ENCODE peak calls at places on chromosomes 5 and 9, in eight cellular contexts. W, K, Z, E, Y, L, U and T are unnamed samples.

GRCh38 chr9:113578279-113578865 is 114.8 kb downstream of the RGS3 start:
- DNase-seq in L (no peak), Z (no peak), W (no peak), U (no peak), K (no peak), E (no peak), Y (no peak), T (no peak)

GRCh38 chr5:54595724-54596123 is 78.2 kb downstream of the SNX18 start:
- DNase-seq in K (no peak), E (no peak), U (no peak), W (no peak), L (no peak), Y (no peak), Z (no peak), T (no peak)

GRCh38 chr9:34610434-34611206 is 1.3 kb downstream of the RPP25L start:
- DNase-seq in Z (no peak), K (no peak), W (peak; percentile 30), L (no peak), E (no peak), Y (no peak), U (no peak), T (no peak)

GRCh38 chr5:138212828-138213160 is 329 bp downstream of the CDC23 start:
- DNase-seq in Y (no peak), K (peak; percentile 11), W (no peak), Z (no peak), E (no peak), L (no peak), U (peak; percentile 43), T (no peak)

GRCh38 chr9:102985162-102985900 is 9.8 kb upstream of the CYLC2 start:
- DNase-seq in W (no peak), U (no peak), Z (no peak), L (no peak), K (no peak), E (no peak), Y (no peak), T (no peak)

GRCh38 chr9:103658156-103658555 is 436.0 kb upstream of the SMC2 start:
- DNase-seq in U (no peak), E (no peak), L (no peak), Z (no peak), Y (no peak), K (no peak), W (no peak), T (no peak)

GRCh38 chr9:25094518-25094917 is 548.8 kb upstream of the IZUMO3 start:
- DNase-seq in Y (no peak), U (no peak), W (no peak), K (no peak), L (peak; percentile 38), Z (no peak), E (no peak), T (no peak)

GRCh38 chr5:145157841-145158240 is 677.3 kb downstream of the PRELID2 start:
- DNase-seq in Y (no peak), W (no peak), Z (no peak), L (no peak), E (no peak), U (no peak), K (no peak), T (no peak)

GRCh38 chr5:129387944-129388343 is 72.2 kb upstream of the ADAMTS19 start:
- DNase-seq in U (no peak), E (no peak), Z (no peak), W (no peak), Y (no peak), L (no peak), K (no peak), T (no peak)

GRCh38 chr5:107653685-107654084 is 17.1 kb downstream of the EFNA5 start:
- DNase-seq in K (no peak), L (no peak), Y (no peak), W (no peak), Z (no peak), U (no peak), E (no peak), T (no peak)

GRCh38 chr9:92964607-92964975 is 17.3 kb downstream of the FGD3 start:
- DNase-seq in U (no peak), K (no peak), E (no peak), L (no peak), Z (no peak), W (no peak), Y (no peak), T (peak; percentile 43)

GRCh38 chr5:39080597-39081204 is 6.5 kb upstream of the RICTOR start:
- DNase-seq in K (peak; percentile 61), Y (peak; percentile 60), Z (peak; percentile 41), W (peak; percentile 65), E (no peak), U (peak; percentile 63), L (peak; percentile 67), T (no peak)

GRCh38 chr9:6239694-6240093 is 24.1 kb downstream of the IL33 start:
- DNase-seq in U (no peak), E (no peak), K (no peak), Y (no peak), W (no peak), L (no peak), Z (no peak), T (no peak)

GRCh38 chr5:44225231-44226160 is 163.7 kb downstream of the FGF10 start:
- DNase-seq in K (no peak), L (no peak), U (no peak), W (no peak), Y (no peak), Z (no peak), E (no peak), T (no peak)

GRCh38 chr9:27377147-27377807 is 80.3 kb upstream of the EQTN start:
- DNase-seq in L (peak; percentile 38), Z (no peak), W (no peak), K (peak; percentile 5), U (no peak), Y (no peak), E (no peak), T (no peak)

GRCh38 chr9:79969866-79970265 is 398.1 kb downstream of the TLE4 start:
- DNase-seq in Y (no peak), L (no peak), U (no peak), W (no peak), Z (no peak), K (no peak), E (no peak), T (no peak)

GRCh38 chr5:68015933-68016332 is 199.6 kb upstream of the PIK3R1 start:
- DNase-seq in W (no peak), E (no peak), Y (no peak), K (no peak), L (no peak), Z (no peak), U (no peak), T (no peak)

GRCh38 chr5:30034870-30035269 is 1158.6 kb upstream of the CDH6 start:
- DNase-seq in L (no peak), W (no peak), Z (no peak), U (no peak), K (no peak), E (no peak), Y (no peak), T (no peak)

GRCh38 chr9:105681313-105681712 is 13.0 kb upstream of the TMEM38B start:
- DNase-seq in L (no peak), Y (no peak), Z (no peak), E (no peak), W (no peak), U (no peak), K (no peak), T (no peak)

DNA sequence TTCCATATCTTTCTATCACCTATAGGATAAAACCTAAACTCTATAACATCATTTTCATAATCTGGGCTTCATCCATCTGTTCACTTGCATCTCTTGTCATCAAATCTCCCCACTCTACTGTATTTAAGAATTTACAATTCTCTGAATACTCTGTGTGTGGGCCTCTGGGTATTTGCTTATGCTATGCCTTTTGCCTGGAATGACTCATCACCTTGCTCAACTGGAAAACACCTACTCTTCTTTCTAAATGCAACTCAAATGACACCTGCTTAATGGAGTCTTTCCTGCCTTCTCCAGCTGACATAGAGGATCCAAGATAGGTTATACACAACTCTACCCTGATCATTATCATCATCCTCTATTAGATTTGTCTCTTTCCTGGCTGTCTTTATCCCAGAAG is 421.7 kb downstream of the SPATA31D1 start:
- DNase-seq in L (peak; percentile 58), Z (no peak), K (peak; percentile 56), E (no peak), W (no peak), Y (no peak), U (no peak), T (no peak)
- H3K27ac ChIP-seq in L (no peak overlapping the region), Z (no peak overlapping the region), K (no peak overlapping the region), E (no peak overlapping the region), W (no peak overlapping the region), Y (no peak overlapping the region), U (no peak overlapping the region), T (no peak overlapping the region)

DNA sequence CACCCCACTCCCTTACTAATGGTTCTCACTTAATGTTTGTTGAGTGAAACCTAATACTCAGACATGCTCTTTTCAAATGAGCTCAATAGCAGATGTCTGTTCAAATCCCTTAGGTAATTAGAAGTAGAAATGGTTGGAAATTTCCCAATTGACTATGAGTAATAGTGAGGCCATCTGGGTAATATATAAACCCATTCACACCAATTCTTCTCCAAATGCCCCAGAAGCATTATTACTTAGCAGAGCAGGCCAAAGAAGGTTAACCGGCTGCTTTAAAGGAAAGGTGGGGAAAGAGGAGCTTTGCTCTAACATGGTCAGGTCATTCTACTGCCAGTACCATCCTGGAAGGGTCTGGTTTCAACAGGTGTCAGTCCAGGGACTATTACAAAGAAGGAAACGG is 119.5 kb upstream of the MTAP start:
- DNase-seq in Y (no peak), K (no peak), Z (no peak), L (peak; percentile 60), U (no peak), W (no peak), E (no peak), T (no peak)
- H3K9ac ChIP-seq in Y (peak overlapping the region; percentile 71), K (no peak overlapping the region), Z (no peak overlapping the region), L (peak overlapping the region; percentile 69), U (no peak overlapping the region), W (no peak overlapping the region), E (no peak overlapping the region), T (no peak overlapping the region)

GRCh38 chr5:24059716-24060115 is 552.3 kb downstream of the PRDM9 start:
- DNase-seq in L (peak; percentile 60), W (no peak), U (no peak), E (no peak), Z (no peak), Y (no peak), K (no peak), T (no peak)
- H3K9me3 ChIP-seq in L (no peaks in the 10 kb centered on the region), W (no peaks in the 10 kb centered on the region), U (no peaks in the 10 kb centered on the region), E (no peaks in the 10 kb centered on the region), Z (no peaks in the 10 kb centered on the region), Y (peaks cover 19% of the 10 kb centered on the region), K (no peaks in the 10 kb centered on the region), T (no peaks in the 10 kb centered on the region)

GRCh38 chr9:114936566-114936965 is 6.2 kb upstream of the TNFSF8 start:
- DNase-seq in U (no peak), E (no peak), Z (no peak), W (no peak), L (no peak), Y (no peak), K (no peak), T (no peak)

GRCh38 chr9:114929166-114929565 is 1.2 kb downstream of the TNFSF8 start:
- DNase-seq in L (no peak), Z (no peak), K (peak; percentile 70), E (no peak), U (no peak), Y (no peak), W (no peak), T (peak; percentile 36)

GRCh38 chr9:114931407-114931806 is 1.0 kb upstream of the TNFSF8 start:
- DNase-seq in W (no peak), Y (no peak), K (no peak), Z (no peak), E (no peak), U (no peak), L (no peak), T (no peak)

GRCh38 chr9:114930063-114930812 is at the start of gene TNFSF8:
- DNase-seq in W (no peak), U (no peak), K (no peak), Z (peak; percentile 29), L (no peak), Y (no peak), E (no peak), T (peak; percentile 70)

GRCh38 chr9:114932502-114932901 is 2.1 kb upstream of the TNFSF8 start:
- DNase-seq in Z (no peak), Y (no peak), E (no peak), W (no peak), L (no peak), K (no peak), U (no peak), T (no peak)
- H3K27ac ChIP-seq in Z (no peak overlapping the region), Y (no peak overlapping the region), E (no peak overlapping the region), W (no peak overlapping the region), L (no peak overlapping the region), K (no peak overlapping the region), U (no peak overlapping the region), T (no peak overlapping the region)